ENCODE peak calls at places on chromosomes 7 and 10, in six cellular contexts. C, Q, G, T, H and J are unnamed samples.

GRCh38 chr7:132248841-132249590 is 327.3 kb downstream of the PLXNA4 start:
- DNase-seq in G (no peak), H (no peak), C (no peak), Q (no peak), T (no peak), J (no peak)

GRCh38 chr7:155291045-155291530 is 6.6 kb upstream of the INSIG1 start:
- DNase-seq in H (peak), G (no peak), C (no peak), T (peak), Q (no peak), J (peak)

GRCh38 chr7:150649084-150649385 is 16.9 kb upstream of the GIMAP6 start:
- DNase-seq in T (no peak), G (no peak), C (no peak), H (no peak), Q (no peak), J (no peak)

GRCh38 chr10:104642311-104643022 is 1.4 kb downstream of the SORCS3 start:
- DNase-seq in T (no peak), H (peak), C (no peak), Q (peak), G (peak), J (peak)

GRCh38 chr7:31110331-31111108 is 58.4 kb downstream of the ADCYAP1R1 start:
- DNase-seq in C (no peak), Q (no peak), G (peak), H (no peak), T (no peak), J (no peak)

GRCh38 chr7:39051707-39052106 is 74.0 kb downstream of the POU6F2 start:
- DNase-seq in Q (no peak), H (no peak), G (no peak), C (no peak), T (no peak), J (no peak)

GRCh38 chr10:98778277-98778759 is 331.6 kb upstream of the HPS1 start:
- DNase-seq in T (no peak), H (no peak), Q (no peak), C (no peak), G (no peak), J (no peak)

GRCh38 chr10:107166378-107166777 is 1.9 kb upstream of the SORCS1 start:
- DNase-seq in T (no peak), C (no peak), G (no peak), Q (no peak), H (no peak), J (no peak)

GRCh38 chr7:156470399-156471320 is 169.9 kb upstream of the RNF32 start:
- DNase-seq in T (no peak), C (no peak), G (no peak), H (no peak), Q (peak), J (no peak)

GRCh38 chr10:97426776-97427570 is 982 bp downstream of the PGAM1 start:
- DNase-seq in C (no peak), G (no peak), T (no peak), H (peak), Q (no peak), J (no peak)

GRCh38 chr10:27783660-27784059 is 38.0 kb upstream of the MKX start:
- DNase-seq in T (no peak), Q (peak), C (peak), G (no peak), H (peak), J (peak)

GRCh38 chr10:12243860-12244620 is 48.1 kb downstream of the CDC123 start:
- DNase-seq in G (no peak), T (no peak), Q (no peak), C (no peak), H (no peak), J (no peak)

GRCh38 chr10:132146941-132147915 is 39.5 kb upstream of the DPYSL4 start:
- DNase-seq in H (no peak), C (no peak), Q (no peak), G (no peak), T (no peak), J (no peak)

GRCh38 chr10:30542001-30542861 is 87.3 kb downstream of the LYZL2 start:
- DNase-seq in T (no peak), Q (no peak), H (no peak), G (no peak), C (no peak), J (no peak)

GRCh38 chr7:43211693-43212092 is 99.2 kb downstream of the HECW1 start:
- DNase-seq in C (no peak), H (peak), G (no peak), T (no peak), Q (no peak), J (peak)

GRCh38 chr10:86182150-86182549 is 184.4 kb downstream of the GRID1 start:
- DNase-seq in H (no peak), C (no peak), T (no peak), G (no peak), Q (no peak), J (no peak)

GRCh38 chr10:93412801-93413200 is 69.3 kb downstream of the MYOF start:
- DNase-seq in T (no peak), Q (no peak), H (no peak), G (no peak), C (no peak), J (no peak)

GRCh38 chr10:121994429-121994881 is 5.5 kb downstream of the TACC2 start:
- DNase-seq in G (peak), C (no peak), H (peak), Q (no peak), T (peak), J (no peak)

GRCh38 chr7:16027396-16027795 is 340.9 kb upstream of the MEOX2 start:
- DNase-seq in C (no peak), H (no peak), Q (no peak), T (no peak), G (no peak), J (no peak)

GRCh38 chr7:16634292-16634738 is 11.2 kb downstream of the ANKMY2 start:
- DNase-seq in Q (no peak), H (no peak), C (no peak), G (no peak), T (no peak), J (no peak)

GRCh38 chr7:37943905-37944736 is 23.7 kb downstream of the EPDR1 start:
- DNase-seq in Q (no peak), G (no peak), T (no peak), H (peak), C (no peak), J (no peak)

GRCh38 chr7:22357311-22358175 is 589 bp upstream of the RAPGEF5 start:
- DNase-seq in T (peak), Q (no peak), C (no peak), G (peak), H (peak), J (peak)

GRCh38 chr10:96556003-96556402 is 30.8 kb downstream of the TM9SF3 start:
- DNase-seq in T (no peak), Q (no peak), H (peak), G (no peak), C (no peak), J (no peak)

GRCh38 chr7:142557971-142558582 is 191.2 kb upstream of the PRSS1 start:
- DNase-seq in H (peak), Q (peak), T (peak), G (peak), C (no peak), J (no peak)

GRCh38 chr10:106566871-106567270 is 597.6 kb downstream of the SORCS1 start:
- DNase-seq in H (no peak), C (no peak), T (no peak), G (no peak), Q (no peak), J (peak)

GRCh38 chr7:63044721-63045120 is 953.9 kb upstream of the ZNF722 start:
- DNase-seq in T (no peak), Q (no peak), G (no peak), C (no peak), H (no peak), J (no peak)

GRCh38 chr10:36349445-36350063 is 707.5 kb upstream of the FZD8 start:
- DNase-seq in C (peak), Q (no peak), T (no peak), G (no peak), H (peak), J (peak)

GRCh38 chr10:43049081-43049551 is 27.8 kb upstream of the RET start:
- DNase-seq in G (no peak), Q (no peak), C (no peak), H (no peak), T (no peak), J (no peak)

GRCh38 chr7:66747385-66748126 is 7.0 kb downstream of the RABGEF1 start:
- DNase-seq in Q (no peak), G (no peak), C (no peak), H (peak), T (no peak), J (peak)

GRCh38 chr7:106110238-106110560 is 1.9 kb downstream of the SYPL1 start:
- DNase-seq in T (no peak), H (no peak), Q (no peak), C (no peak), G (no peak), J (no peak)

GRCh38 chr7:144842377-144842851 is 6.6 kb upstream of the TPK1 start:
- DNase-seq in T (no peak), H (no peak), Q (no peak), G (no peak), C (no peak), J (peak)

GRCh38 chr10:114607358-114607998 is 50.6 kb downstream of the ABLIM1 start:
- DNase-seq in Q (no peak), H (peak), G (no peak), T (no peak), C (no peak), J (no peak)

GRCh38 chr10:95263864-95264226 is 27.0 kb downstream of the PDLIM1 start:
- DNase-seq in G (peak), T (no peak), H (no peak), C (no peak), Q (no peak), J (peak)

GRCh38 chr10:69360485-69361302 is 56.0 kb downstream of the TACR2 start:
- DNase-seq in C (peak), Q (no peak), T (peak), H (peak), G (no peak), J (peak)

DNA sequence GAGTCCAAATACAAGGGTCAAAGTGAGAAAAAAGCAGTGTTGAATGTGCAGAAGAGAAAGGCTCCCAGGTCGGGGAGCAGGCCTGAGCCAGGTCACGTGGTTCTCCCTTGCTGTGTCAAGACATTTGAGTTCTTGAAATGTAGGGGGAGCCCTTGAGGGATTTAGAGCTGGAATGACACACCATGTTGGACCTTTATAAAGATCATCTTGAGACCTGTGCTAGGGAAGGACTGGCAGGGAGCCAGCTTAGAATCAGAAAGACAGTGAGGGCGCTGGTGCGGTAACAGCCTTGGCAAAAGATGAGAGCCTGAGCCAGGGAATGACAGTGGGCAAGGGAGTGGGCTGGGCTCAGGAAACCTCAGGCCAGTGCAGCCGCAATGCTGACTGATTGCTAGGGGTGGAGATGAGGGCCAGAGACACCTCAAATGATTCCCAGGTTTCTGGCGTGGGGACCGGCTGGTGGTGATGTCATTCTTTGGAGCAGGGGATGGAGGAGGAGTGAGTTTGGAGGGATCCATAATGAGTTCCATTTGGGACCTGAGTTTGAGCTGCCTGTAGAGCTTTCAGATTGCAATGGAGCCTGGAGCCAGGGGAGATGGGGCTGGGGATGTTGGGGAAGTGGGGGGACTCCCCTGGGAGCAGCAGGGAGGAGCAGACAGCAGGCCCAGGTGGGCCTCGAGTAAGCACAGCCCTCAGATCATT is 120.2 kb downstream of the PTPN20 start:
- DNase-seq in T (no peak), H (no peak), G (peak), Q (peak), C (no peak), J (peak)
- TF ChIP-seq CTCF in T (no peak), H (peak), G (peak), Q (peak), C (no peak), J (peak)

GRCh38 chr10:14548970-14549369 is 218.2 kb upstream of the FRMD4A start:
- DNase-seq in G (no peak), Q (no peak), H (no peak), C (no peak), T (no peak), J (no peak)

GRCh38 chr10:14548474-14548873 is 217.8 kb upstream of the FRMD4A start:
- DNase-seq in T (no peak), H (no peak), C (no peak), Q (no peak), G (no peak), J (no peak)

GRCh38 chr10:14549496-14549895 is 218.8 kb upstream of the FRMD4A start:
- DNase-seq in T (no peak), G (no peak), H (peak), C (no peak), Q (no peak), J (peak)

GRCh38 chr10:14545827-14546226 is 215.1 kb upstream of the FRMD4A start:
- DNase-seq in C (no peak), G (no peak), Q (no peak), H (peak), T (no peak), J (no peak)

GRCh38 chr10:14547826-14548225 is 217.1 kb upstream of the FRMD4A start:
- DNase-seq in T (no peak), H (no peak), Q (no peak), G (peak), C (no peak), J (no peak)
- TF ChIP-seq CTCF in T (no peak), H (no peak), Q (peak), G (peak), C (peak), J (peak)

DNA sequence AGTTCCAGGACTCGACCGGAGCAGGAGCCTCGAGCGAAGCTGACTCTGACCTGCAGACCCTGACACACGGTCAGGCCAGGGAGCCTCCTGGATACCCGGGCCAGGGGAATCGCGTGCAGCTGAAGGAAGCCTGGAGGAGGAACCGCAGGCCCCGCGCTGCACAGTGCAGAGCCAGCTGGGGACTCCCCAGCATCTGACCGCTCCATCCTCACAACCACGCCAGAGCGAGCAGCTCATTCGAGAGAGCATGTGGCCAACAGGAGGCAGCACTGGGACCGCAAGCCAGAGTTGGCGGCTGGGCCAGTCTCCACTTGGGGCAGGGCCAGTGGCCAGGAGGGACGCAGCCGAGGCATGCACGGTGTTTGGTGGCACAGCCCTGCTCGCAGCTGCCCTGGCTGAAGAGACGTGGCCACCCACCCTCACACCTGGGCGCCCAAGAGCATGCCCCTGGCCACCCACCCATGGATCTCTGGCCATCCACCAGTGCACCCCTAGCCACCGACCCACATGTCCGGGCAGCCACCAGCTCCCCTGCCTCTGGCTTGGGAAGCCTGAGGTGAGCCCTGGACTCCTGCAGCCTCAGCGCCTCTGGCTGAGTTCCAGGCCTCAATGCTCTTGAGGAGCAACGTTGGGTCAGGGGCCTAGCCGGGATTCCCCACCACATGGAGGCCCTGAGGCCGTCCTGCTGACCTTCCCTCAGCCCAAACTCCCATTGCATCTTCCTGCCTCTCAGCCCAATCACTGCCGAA is 213.9 kb downstream of the ELFN1 start:
- DNase-seq in H (no peak), Q (peak), G (peak), T (no peak), C (no peak), J (peak)
- TF ChIP-seq CTCF in H (no peak), Q (peak), G (no peak), T (no peak), C (no peak), J (no peak)

DNA sequence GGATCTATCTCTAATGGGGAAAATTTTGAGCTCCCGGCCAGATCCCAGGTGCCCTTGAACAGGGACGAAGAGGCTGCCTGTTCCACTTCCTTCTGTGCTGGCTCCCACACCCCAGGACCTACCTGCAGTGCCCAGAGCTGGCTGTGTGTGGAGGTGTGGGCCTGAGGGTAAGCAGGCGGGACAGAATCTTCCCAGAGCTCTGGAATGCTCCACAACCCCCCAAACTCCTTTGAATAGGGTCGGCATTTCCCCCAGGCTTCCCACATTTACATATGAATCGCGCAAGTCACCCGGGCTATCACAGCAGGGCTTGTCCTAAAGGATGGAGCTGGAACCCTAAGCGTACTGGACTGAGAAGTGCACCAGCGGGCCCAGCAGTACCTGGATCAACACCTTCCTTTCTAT is 95.9 kb downstream of the DNMBP start:
- DNase-seq in C (no peak), T (peak), H (peak), G (peak), Q (peak), J (no peak)
- TF ChIP-seq CTCF in C (no peak), T (no peak), H (no peak), G (peak), Q (peak), J (no peak)

GRCh38 chr10:89852872-89853271 is 151.5 kb downstream of the KIF20B start:
- DNase-seq in G (no peak), Q (no peak), H (no peak), T (no peak), C (no peak), J (no peak)

GRCh38 chr10:89857399-89857798 is 156.0 kb downstream of the KIF20B start:
- DNase-seq in G (no peak), C (no peak), H (peak), Q (no peak), T (no peak), J (no peak)

DNA sequence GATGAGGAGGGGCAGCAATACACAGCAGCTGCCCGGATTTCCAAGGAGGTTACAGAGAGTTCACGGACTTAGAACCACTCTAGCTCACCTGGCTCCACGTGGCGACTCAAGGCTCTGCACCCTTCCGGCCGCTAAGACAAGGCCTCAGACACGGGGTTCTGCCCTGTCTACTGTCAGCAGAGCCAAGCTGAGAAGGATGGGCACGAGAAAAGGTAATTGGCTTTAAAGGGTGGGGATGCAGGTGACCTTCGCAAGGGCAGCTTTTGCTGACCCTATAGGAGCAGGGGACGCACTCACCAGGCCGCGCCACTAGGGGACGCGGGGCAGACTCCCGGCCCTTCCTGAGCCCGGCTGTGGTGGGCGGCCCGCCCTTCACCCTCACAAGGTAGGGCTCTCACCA is 152.4 kb downstream of the KIF20B start:
- DNase-seq in H (no peak), Q (peak), G (peak), T (no peak), C (no peak), J (no peak)
- TF ChIP-seq CTCF in H (no peak), Q (peak), G (peak), T (no peak), C (no peak), J (peak)

GRCh38 chr10:48406204-48406603 is 99.7 kb downstream of the MAPK8 start:
- DNase-seq in G (no peak), Q (no peak), T (no peak), C (no peak), H (peak), J (no peak)
- TF ChIP-seq CTCF in G (peak), Q (peak), T (no peak), C (no peak), H (no peak), J (no peak)

DNA sequence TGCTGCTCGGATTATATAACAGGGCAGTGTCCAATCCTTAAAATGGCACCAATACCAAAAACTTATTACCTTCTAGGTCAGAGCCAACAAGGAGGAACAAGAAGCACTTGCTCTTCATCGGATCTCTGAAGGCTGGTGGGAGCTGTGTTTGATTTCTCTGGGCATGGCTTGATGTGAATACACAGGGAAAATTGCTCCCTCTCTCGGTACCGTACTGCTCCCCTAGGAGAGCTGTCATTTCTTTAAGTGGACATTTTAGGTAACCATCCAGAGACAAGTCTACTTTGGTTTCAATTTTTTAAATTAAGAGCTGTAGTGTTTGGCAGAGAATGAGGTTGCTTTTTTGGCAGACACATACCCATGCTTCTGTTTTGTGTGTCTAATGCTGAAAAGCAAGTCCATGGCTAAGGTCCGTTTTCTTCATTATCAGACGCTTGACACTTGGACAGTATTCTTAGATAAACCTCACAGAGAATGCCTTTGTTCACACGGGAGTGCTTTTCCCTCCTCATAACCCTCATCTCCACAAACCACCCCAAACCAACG is 61.2 kb upstream of the TRIL start:
- DNase-seq in G (no peak), T (no peak), C (no peak), H (no peak), Q (no peak), J (peak)
- TF ChIP-seq CTCF in G (no peak), T (no peak), C (peak), H (peak), Q (no peak), J (peak)